ENCODE peak calls at places on chromosome 17, in seven cellular contexts. O is thyroid gland, K is colonic mucosa, A is fibroblast of lung, Z is heart left ventricle, J is IMR-90, S is thoracic aorta. L is an unnamed sample.

GRCh38 chr17:38705803-38706624 is 941 bp downstream of the MLLT6 start:
- DNase-seq in O (peak; percentile 53), K (peak; percentile 75), A (no peak), Z (peak; percentile 76), J (no peak), S (no peak), L (peak; percentile 82)

GRCh38 chr17:17403899-17404576 is 72.8 kb upstream of the MED9 start:
- DNase-seq in O (no peak), K (no peak), A (no peak), Z (no peak), J (no peak), S (no peak), L (no peak)

GRCh38 chr17:68248886-68249872 is 1.3 kb downstream of the AMZ2 start:
- DNase-seq in O (no peak), K (no peak), A (no peak), Z (no peak), J (no peak), S (no peak), L (no peak)

GRCh38 chr17:82396601-82397435 is 21.3 kb upstream of the HEXD start:
- DNase-seq in O (no peak), K (no peak), A (peak; percentile 62), Z (peak; percentile 56), J (peak; percentile 90), S (no peak), L (no peak)

GRCh38 chr17:45052052-45052772 is 780 bp upstream of the DCAKD start:
- DNase-seq in O (no peak), K (peak; percentile 55), A (peak; percentile 42), Z (peak; percentile 63), J (no peak), S (no peak), L (peak; percentile 71)

GRCh38 chr17:43572368-43572980 is 26.3 kb upstream of the ETV4 start:
- DNase-seq in O (no peak), K (no peak), A (no peak), Z (no peak), J (peak; percentile 19), S (no peak), L (no peak)

GRCh38 chr17:9456265-9456664 is 119.4 kb downstream of the STX8 start:
- DNase-seq in O (peak; percentile 3), K (peak; percentile 21), A (no peak), Z (no peak), J (no peak), S (no peak), L (no peak)

GRCh38 chr17:83183951-83184506 is 104.6 kb downstream of the METRNL start:
- DNase-seq in O (no peak), K (peak; percentile 16), A (no peak), Z (no peak), J (no peak), S (no peak), L (peak; percentile 7)

GRCh38 chr17:46929413-46929812 is 6.5 kb downstream of the GOSR2 start:
- DNase-seq in O (no peak), K (no peak), A (peak; percentile 64), Z (no peak), J (peak; percentile 48), S (no peak), L (no peak)

GRCh38 chr17:21041753-21042433 is 918 bp downstream of the USP22 start:
- DNase-seq in O (peak; percentile 88), K (peak; percentile 89), A (peak; percentile 75), Z (peak; percentile 92), J (peak; percentile 61), S (peak; percentile 52), L (peak; percentile 94)

GRCh38 chr17:4739122-4740024 is at the start of the genes CXCL16 and ZMYND15:
- DNase-seq in O (peak; percentile 69), K (peak; percentile 77), A (peak; percentile 44), Z (peak; percentile 54), J (no peak), S (no peak), L (no peak)

GRCh38 chr17:12599185-12599920 is 66.3 kb upstream of the MYOCD start:
- DNase-seq in O (no peak), K (no peak), A (peak; percentile 20), Z (no peak), J (peak; percentile 86), S (no peak), L (no peak)

GRCh38 chr17:43660816-43661493 is 767 bp downstream of the MEOX1 start:
- DNase-seq in O (no peak), K (no peak), A (no peak), Z (no peak), J (no peak), S (no peak), L (no peak)

GRCh38 chr17:74117999-74118421 is 85.5 kb upstream of the RPL38 start:
- DNase-seq in O (no peak), K (no peak), A (no peak), Z (no peak), J (no peak), S (no peak), L (no peak)

GRCh38 chr17:61593404-61593803 is 2.4 kb upstream of the NACA2 start:
- DNase-seq in O (peak; percentile 8), K (no peak), A (no peak), Z (no peak), J (no peak), S (no peak), L (no peak)

GRCh38 chr17:47611372-47612350 is 38.1 kb upstream of the KPNB1 start:
- DNase-seq in O (no peak), K (no peak), A (peak; percentile 39), Z (no peak), J (peak; percentile 16), S (no peak), L (no peak)

GRCh38 chr17:71656987-71657858 is 463.6 kb upstream of the SOX9 start:
- DNase-seq in O (no peak), K (no peak), A (no peak), Z (no peak), J (no peak), S (no peak), L (no peak)

GRCh38 chr17:17681744-17682292 is 560 bp downstream of the RAI1 start:
- DNase-seq in O (peak; percentile 51), K (peak; percentile 55), A (peak; percentile 30), Z (peak; percentile 53), J (no peak), S (no peak), L (no peak)

GRCh38 chr17:66855204-66855603 is 20.3 kb downstream of the CACNG5 start:
- DNase-seq in O (no peak), K (peak; percentile 39), A (no peak), Z (no peak), J (no peak), S (no peak), L (no peak)

GRCh38 chr17:48541574-48542113 is 3.3 kb downstream of the HOXB2 start:
- DNase-seq in O (no peak), K (no peak), A (no peak), Z (peak; percentile 66), J (peak; percentile 69), S (no peak), L (no peak)

GRCh38 chr17:32584792-32585191 is 98.0 kb downstream of the CDK5R1 start:
- DNase-seq in O (no peak), K (no peak), A (no peak), Z (no peak), J (no peak), S (no peak), L (no peak)

GRCh38 chr17:57109393-57110151 is 24.5 kb downstream of the AKAP1 start:
- DNase-seq in O (peak; percentile 47), K (peak; percentile 53), A (no peak), Z (peak; percentile 83), J (peak; percentile 5), S (no peak), L (no peak)
- TF ChIP-seq CTCF in O (no peak), K (no peak), A (peak; percentile 24), Z (peak; percentile 18), J (no peak), S (peak; percentile 28), L (no peak)

DNA sequence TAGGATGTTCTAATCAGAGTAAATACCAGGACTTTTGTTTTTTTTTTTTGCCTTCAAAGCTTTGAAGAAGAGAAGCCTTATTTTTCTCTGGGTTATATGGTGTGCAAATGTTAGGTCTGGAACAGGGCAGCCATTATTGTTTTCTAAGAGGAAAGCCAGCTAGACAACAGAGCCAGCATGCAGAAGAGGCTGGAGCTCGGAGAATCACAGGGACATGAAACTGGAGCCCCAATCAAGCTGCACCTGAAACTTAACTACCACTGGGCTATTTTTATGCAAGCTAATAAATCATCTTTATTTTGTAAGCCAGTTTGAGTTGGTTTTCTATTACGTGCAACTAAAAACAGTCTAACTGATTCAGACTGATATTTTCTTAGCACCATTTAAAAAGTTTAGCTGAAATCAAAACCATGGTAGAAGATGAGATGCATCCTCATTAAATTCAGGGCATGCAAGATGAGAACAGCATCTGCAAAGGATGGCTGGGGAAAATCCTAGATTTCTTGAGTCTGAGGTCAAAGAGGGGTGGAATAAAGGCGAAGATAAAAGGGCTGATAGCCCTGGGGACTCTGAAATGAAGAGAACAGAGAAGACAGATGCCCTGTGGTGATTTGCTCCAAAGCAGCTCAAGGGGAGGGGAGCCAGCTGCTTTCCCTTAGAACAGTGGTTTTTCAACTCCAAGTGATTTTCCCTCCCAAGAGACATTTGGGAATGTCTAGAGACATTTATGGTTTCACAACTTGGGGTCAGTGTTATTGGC is 177.1 kb upstream of the WSCD1 start:
- DNase-seq in O (no peak), K (no peak), A (no peak), Z (no peak), J (no peak), S (no peak), L (no peak)
- H3K27ac ChIP-seq in O (no peak overlapping the region), K (no peak overlapping the region), A (no peak overlapping the region), Z (no peak overlapping the region), J (no peak overlapping the region), S (no peak overlapping the region), L (no peak overlapping the region)

GRCh38 chr17:41896726-41897125 is 22.0 kb downstream of the ACLY start:
- DNase-seq in O (no peak), K (no peak), A (no peak), Z (no peak), J (no peak), S (no peak), L (no peak)

GRCh38 chr17:41894791-41895331 is 23.9 kb downstream of the ACLY start:
- DNase-seq in O (peak; percentile 30), K (no peak), A (peak; percentile 72), Z (no peak), J (peak; percentile 90), S (no peak), L (peak; percentile 71)

GRCh38 chr17:41893384-41893783 is 25.4 kb downstream of the ACLY start:
- DNase-seq in O (no peak), K (no peak), A (no peak), Z (no peak), J (no peak), S (no peak), L (no peak)

GRCh38 chr17:41891135-41892065 is 26.2 kb upstream of the KLHL11 start:
- DNase-seq in O (peak; percentile 12), K (no peak), A (no peak), Z (no peak), J (no peak), S (no peak), L (no peak)

DNA sequence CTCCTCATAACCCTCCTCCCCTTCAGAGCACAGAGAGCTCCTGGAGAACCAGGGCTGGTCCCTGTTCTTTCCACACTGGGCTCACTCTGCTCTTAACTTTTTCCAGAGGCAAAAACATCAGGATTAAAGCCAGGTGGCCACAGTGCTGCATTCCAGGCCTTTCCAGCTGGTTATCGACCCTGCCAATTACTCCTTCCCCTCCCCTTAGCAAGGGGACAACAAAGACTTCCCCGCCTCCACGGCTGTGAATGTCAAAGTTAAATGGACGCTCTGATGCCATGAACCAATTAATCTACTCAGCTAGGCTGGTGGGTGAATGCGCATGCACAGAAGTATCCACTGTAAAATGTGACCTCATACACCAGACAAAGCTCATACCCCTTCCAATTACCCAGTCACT is 23.1 kb downstream of the ACLY start:
- DNase-seq in O (no peak), K (no peak), A (peak; percentile 42), Z (peak; percentile 48), J (peak; percentile 27), S (no peak), L (no peak)
- H3K36me3 ChIP-seq in O (peaks cover 61% of the 10 kb centered on the region), K (peaks cover 40% of the 10 kb centered on the region), A (peaks cover 36% of the 10 kb centered on the region), Z (peaks cover 89% of the 10 kb centered on the region), J (peaks cover 80% of the 10 kb centered on the region), S (peaks cover 62% of the 10 kb centered on the region), L (peaks cover 88% of the 10 kb centered on the region)

GRCh38 chr17:58121925-58122324 is 26.3 kb upstream of the OR4D1 start:
- DNase-seq in O (no peak), K (no peak), A (peak; percentile 35), Z (no peak), J (peak; percentile 22), S (no peak), L (no peak)
- TF ChIP-seq CTCF in O (no peak), K (no peak), A (peak; percentile 26), Z (peak; percentile 11), J (no peak), S (no peak), L (no peak)

L was measured in ascending aorta.